ENCODE peak calls at places on chromosome 2, in four cellular contexts. U, R, H and F are unnamed samples.

GRCh38 chr2:43020990-43021677 is 205.3 kb downstream of the ZFP36L2 start:
- DNase-seq in U (no peak), R (no peak), H (no peak), F (no peak)

GRCh38 chr2:156892449-156893335 is 364.8 kb upstream of the GALNT5 start:
- DNase-seq in U (peak), R (peak), H (peak), F (peak)

GRCh38 chr2:64982311-64982857 is 6.8 kb upstream of the SLC1A4 start:
- DNase-seq in U (no peak), R (no peak), H (no peak), F (no peak)

GRCh38 chr2:27212626-27213471 is 781 bp upstream of the SLC5A6 start:
- DNase-seq in U (peak), R (no peak), H (peak), F (peak)

GRCh38 chr2:233064526-233065199 is 4.5 kb downstream of the INPP5D start:
- DNase-seq in U (no peak), R (no peak), H (no peak), F (no peak)

GRCh38 chr2:24917086-24917485 is 3.0 kb downstream of the ADCY3 start:
- DNase-seq in U (no peak), R (no peak), H (no peak), F (no peak)

GRCh38 chr2:178449700-178450573 is 1.0 kb downstream of the PRKRA start:
- DNase-seq in U (no peak), R (no peak), H (no peak), F (no peak)

GRCh38 chr2:48315847-48316194 is 214.1 kb upstream of the STON1 start:
- DNase-seq in U (peak), R (no peak), H (peak), F (peak)

GRCh38 chr2:31384351-31384750 is 30.2 kb downstream of the XDH start:
- DNase-seq in U (no peak), R (no peak), H (peak), F (no peak)